ENCODE peak calls at places on chromosomes 16 and 17, in nine cellular contexts. U, D, R, N, W, A, K, Y and J are unnamed samples.

GRCh38 chr17:53655591-53655990 is 167.1 kb upstream of the KIF2B start:
- DNase-seq in U (no peak), D (no peak), R (peak), N (peak), W (no peak), A (no peak), K (no peak), Y (no peak), J (no peak)

GRCh38 chr16:14286381-14287230 is 215.5 kb downstream of the MRTFB start:
- DNase-seq in U (no peak), D (no peak), R (no peak), N (no peak), W (no peak), A (no peak), K (no peak), Y (no peak), J (peak)

GRCh38 chr16:49111351-49111750 is 170.3 kb downstream of the CBLN1 start:
- DNase-seq in U (no peak), D (no peak), R (no peak), N (no peak), W (no peak), A (no peak), K (no peak), Y (no peak), J (no peak)

GRCh38 chr16:81796585-81797346 is 17.7 kb downstream of the PLCG2 start:
- DNase-seq in U (no peak), D (peak), R (no peak), N (no peak), W (no peak), A (no peak), K (no peak), Y (no peak), J (no peak)

GRCh38 chr16:3032624-3033023 is 4.1 kb downstream of the BICDL2 start:
- DNase-seq in U (no peak), D (no peak), R (no peak), N (no peak), W (no peak), A (no peak), K (no peak), Y (no peak), J (no peak)

GRCh38 chr16:58960484-58960883 is 226.4 kb upstream of the GOT2 start:
- DNase-seq in U (no peak), D (no peak), R (no peak), N (no peak), W (no peak), A (no peak), K (no peak), Y (no peak), J (no peak)

GRCh38 chr16:4702466-4702808 is 9.1 kb downstream of the NUDT16L1 start:
- DNase-seq in U (no peak), D (no peak), R (no peak), N (peak), W (no peak), A (no peak), K (no peak), Y (no peak), J (no peak)

GRCh38 chr16:57000271-57001025 is 11.1 kb downstream of the NLRC5 start:
- DNase-seq in U (no peak), D (peak), R (peak), N (peak), W (peak), A (no peak), K (no peak), Y (no peak), J (no peak)

GRCh38 chr17:82942166-82943130 is 102.6 kb upstream of the ZNF750 start:
- DNase-seq in U (no peak), D (no peak), R (no peak), N (no peak), W (no peak), A (no peak), K (no peak), Y (no peak), J (no peak)

GRCh38 chr17:55668581-55668980 is 54.1 kb downstream of the TMEM100 start:
- DNase-seq in U (no peak), D (no peak), R (no peak), N (no peak), W (no peak), A (no peak), K (no peak), Y (no peak), J (no peak)

GRCh38 chr17:63511331-63511730 is 11.8 kb upstream of the KCNH6 start:
- DNase-seq in U (no peak), D (no peak), R (no peak), N (no peak), W (no peak), A (no peak), K (no peak), Y (no peak), J (no peak)

GRCh38 chr16:79154081-79154480 is 446.5 kb downstream of the MAF start:
- DNase-seq in U (no peak), D (no peak), R (no peak), N (no peak), W (no peak), A (no peak), K (no peak), Y (no peak), J (no peak)

GRCh38 chr16:3566990-3567389 is 10.2 kb downstream of the NLRC3 start:
- DNase-seq in U (no peak), D (no peak), R (no peak), N (no peak), W (no peak), A (no peak), K (no peak), Y (no peak), J (no peak)

GRCh38 chr17:38922538-38923291 is 2.7 kb upstream of the LASP1NB start:
- DNase-seq in U (no peak), D (no peak), R (peak), N (no peak), W (no peak), A (no peak), K (peak), Y (no peak), J (no peak)

GRCh38 chr17:10292057-10292931 is 80.5 kb downstream of the MYH13 start:
- DNase-seq in U (no peak), D (peak), R (no peak), N (no peak), W (no peak), A (no peak), K (no peak), Y (peak), J (no peak)

GRCh38 chr17:59361916-59362810 is 30.7 kb downstream of the YPEL2 start:
- DNase-seq in U (peak), D (no peak), R (peak), N (peak), W (no peak), A (peak), K (no peak), Y (no peak), J (no peak)

GRCh38 chr16:82993874-82994375 is 367.2 kb downstream of the CDH13 start:
- DNase-seq in U (no peak), D (no peak), R (no peak), N (no peak), W (no peak), A (no peak), K (no peak), Y (no peak), J (no peak)

GRCh38 chr17:78132086-78132676 is 1.6 kb downstream of the TMC8 start:
- DNase-seq in U (peak), D (no peak), R (no peak), N (no peak), W (peak), A (no peak), K (no peak), Y (no peak), J (no peak)

GRCh38 chr16:19691161-19691850 is 26.7 kb downstream of the KNOP1 start:
- DNase-seq in U (no peak), D (peak), R (no peak), N (peak), W (no peak), A (no peak), K (no peak), Y (no peak), J (peak)

GRCh38 chr17:68355093-68355492 is 63.8 kb downstream of the ARSG start:
- DNase-seq in U (no peak), D (peak), R (peak), N (no peak), W (no peak), A (no peak), K (no peak), Y (no peak), J (no peak)

GRCh38 chr16:15599303-15600070 is 43.5 kb downstream of the MARF1 start:
- DNase-seq in U (no peak), D (no peak), R (no peak), N (no peak), W (no peak), A (no peak), K (no peak), Y (no peak), J (no peak)

GRCh38 chr16:48810436-48810802 is 200.4 kb upstream of the N4BP1 start:
- DNase-seq in U (no peak), D (no peak), R (no peak), N (no peak), W (no peak), A (no peak), K (no peak), Y (no peak), J (no peak)

GRCh38 chr16:1335211-1335971 is 1.9 kb downstream of the BAIAP3 start:
- DNase-seq in U (no peak), D (no peak), R (no peak), N (no peak), W (no peak), A (no peak), K (peak), Y (no peak), J (peak)

GRCh38 chr17:58402047-58402446 is 15.3 kb downstream of the RNF43 start:
- DNase-seq in U (no peak), D (no peak), R (no peak), N (peak), W (no peak), A (no peak), K (no peak), Y (no peak), J (no peak)

GRCh38 chr17:57379237-57380054 is 123.1 kb downstream of the MSI2 start:
- DNase-seq in U (no peak), D (peak), R (peak), N (no peak), W (no peak), A (no peak), K (no peak), Y (no peak), J (no peak)

GRCh38 chr17:55726440-55726839 is 3.8 kb upstream of the TMEM100 start:
- DNase-seq in U (no peak), D (no peak), R (peak), N (no peak), W (no peak), A (peak), K (peak), Y (no peak), J (no peak)

GRCh38 chr17:38702900-38703741 is 2.0 kb upstream of the MLLT6 start:
- DNase-seq in U (no peak), D (peak), R (no peak), N (no peak), W (no peak), A (no peak), K (no peak), Y (no peak), J (no peak)

GRCh38 chr16:84833142-84833495 is 13.3 kb downstream of the CRISPLD2 start:
- DNase-seq in U (no peak), D (peak), R (no peak), N (no peak), W (no peak), A (no peak), K (no peak), Y (no peak), J (no peak)

GRCh38 chr17:27630607-27631408 is at the start of gene LGALS9:
- DNase-seq in U (peak), D (peak), R (no peak), N (no peak), W (no peak), A (peak), K (no peak), Y (peak), J (no peak)

GRCh38 chr17:77356109-77356689 is 215.4 kb downstream of the SEC14L1 start:
- DNase-seq in U (no peak), D (no peak), R (peak), N (peak), W (no peak), A (peak), K (no peak), Y (no peak), J (no peak)

GRCh38 chr17:44795928-44796327 is 34.2 kb downstream of the GJC1 start:
- DNase-seq in U (no peak), D (no peak), R (no peak), N (no peak), W (no peak), A (no peak), K (no peak), Y (no peak), J (no peak)

GRCh38 chr16:88739139-88739974 is 33.1 kb downstream of the CTU2 start:
- DNase-seq in U (no peak), D (no peak), R (no peak), N (no peak), W (no peak), A (no peak), K (no peak), Y (no peak), J (no peak)